ENCODE peak calls at places on chromosome 13, in five cellular contexts. X is H9, H is AG04449, E is HFF-Myc, F is fibroblast of lung. O is an unnamed sample.

GRCh38 chr13:27810461-27810860 is 18.2 kb downstream of the GSX1 start:
- DNase-seq in E (no peak), X (no peak), F (no peak), H (no peak), O (no peak)

GRCh38 chr13:71867101-71867814 is at the start of gene DACH1:
- DNase-seq in H (no peak), E (peak), F (peak), X (peak), O (no peak)

GRCh38 chr13:43720780-43721397 is 65.9 kb downstream of the ENOX1 start:
- DNase-seq in H (no peak), X (no peak), F (peak), E (no peak), O (no peak)

GRCh38 chr13:59906413-59907027 is 257.2 kb downstream of the DIAPH3 start:
- DNase-seq in H (no peak), F (peak), X (no peak), E (peak), O (peak)

GRCh38 chr13:111494641-111495040 is 174.2 kb downstream of the TEX29 start:
- DNase-seq in H (no peak), X (no peak), F (no peak), E (no peak), O (no peak)

GRCh38 chr13:76016799-76017198 is 380.7 kb downstream of the LMO7 start:
- DNase-seq in F (peak), H (no peak), E (peak), X (peak), O (no peak)

GRCh38 chr13:81142306-81142999 is 801.5 kb upstream of the SPRY2 start:
- DNase-seq in H (no peak), X (no peak), F (no peak), E (no peak), O (no peak)

GRCh38 chr13:30341815-30342570 is 34.6 kb upstream of the KATNAL1 start:
- DNase-seq in H (peak), X (no peak), F (peak), E (peak), O (no peak)

GRCh38 chr13:109180905-109181425 is 551.6 kb downstream of the MYO16 start:
- DNase-seq in E (peak), F (peak), X (no peak), H (peak), O (no peak)

GRCh38 chr13:75691183-75691582 is 55.1 kb downstream of the LMO7 start:
- DNase-seq in X (no peak), E (no peak), F (no peak), H (no peak), O (peak)

GRCh38 chr13:98650376-98651107 is 73.6 kb upstream of the STK24 start:
- DNase-seq in E (no peak), F (no peak), X (no peak), H (no peak), O (no peak)

GRCh38 chr13:92823059-92823458 is 403.5 kb upstream of the GPC6 start:
- DNase-seq in X (no peak), H (no peak), E (no peak), F (no peak), O (no peak)

GRCh38 chr13:100987993-100988392 is 313.4 kb upstream of the TMTC4 start:
- DNase-seq in E (no peak), X (peak), H (peak), F (no peak), O (no peak)

GRCh38 chr13:75612354-75612753 is 23.8 kb upstream of the LMO7 start:
- DNase-seq in E (no peak), H (no peak), F (peak), X (no peak), O (no peak)

GRCh38 chr13:109945206-109945960 is 159.0 kb upstream of the IRS2 start:
- DNase-seq in E (peak), X (no peak), F (peak), H (peak), O (peak)

GRCh38 chr13:112059457-112060317 is 7.3 kb upstream of the SOX1 start:
- DNase-seq in E (no peak), H (no peak), F (no peak), X (no peak), O (no peak)

GRCh38 chr13:101305981-101306411 is 110.3 kb downstream of the NALCN start:
- DNase-seq in H (no peak), E (no peak), F (no peak), X (no peak), O (no peak)

GRCh38 chr13:106163426-106163825 is 372.0 kb downstream of the EFNB2 start:
- DNase-seq in E (no peak), X (no peak), H (no peak), F (no peak), O (no peak)

GRCh38 chr13:76711515-76712182 is 174.6 kb downstream of the KCTD12 start:
- DNase-seq in F (peak), H (peak), E (peak), X (no peak), O (peak)

GRCh38 chr13:33740134-33740538 is 77.8 kb upstream of the RFC3 start:
- DNase-seq in H (no peak), F (peak), E (no peak), X (no peak), O (no peak)

GRCh38 chr13:29924482-29924884 is 74.1 kb upstream of the UBL3 start:
- DNase-seq in F (peak), X (no peak), E (no peak), H (no peak), O (peak)

GRCh38 chr13:30108913-30109237 is 198.5 kb downstream of the KATNAL1 start:
- DNase-seq in E (no peak), H (no peak), X (no peak), F (no peak), O (no peak)

GRCh38 chr13:89925107-89925506 is 1422.4 kb upstream of the MIR17HG start:
- DNase-seq in E (no peak), H (no peak), F (peak), X (no peak), O (no peak)

GRCh38 chr13:114035583-114036501 is 62.0 kb upstream of the C13orf46 start:
- DNase-seq in E (no peak), H (no peak), X (no peak), F (peak), O (no peak)
- TF ChIP-seq CTCF in E (no peak), H (no peak), X (no peak), F (no peak), O (no peak)

DNA sequence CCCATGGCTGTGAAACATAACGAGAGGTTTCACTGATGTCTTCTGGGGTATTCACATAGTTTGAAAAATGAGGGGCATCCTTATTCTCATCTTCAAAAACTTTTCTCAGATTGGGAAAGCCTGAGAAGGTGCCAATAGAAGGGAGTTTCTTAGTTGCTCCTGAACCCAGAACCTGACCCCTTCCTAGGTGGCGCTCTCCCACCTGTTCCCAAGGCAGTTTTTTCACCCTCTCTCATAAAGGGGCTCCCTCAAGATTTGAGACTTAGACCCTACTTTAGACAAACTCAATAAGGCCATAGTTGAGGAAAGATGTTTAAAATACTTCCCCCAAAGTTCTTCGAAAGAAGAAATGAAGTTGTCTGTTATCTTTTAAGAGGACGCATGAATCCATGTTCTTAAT is 142.2 kb downstream of the FGF9 start:
- DNase-seq in X (no peak), H (no peak), F (no peak), E (no peak), O (no peak)
- TF ChIP-seq CTCF in X (peak), H (no peak), F (no peak), E (no peak), O (no peak)

DNA sequence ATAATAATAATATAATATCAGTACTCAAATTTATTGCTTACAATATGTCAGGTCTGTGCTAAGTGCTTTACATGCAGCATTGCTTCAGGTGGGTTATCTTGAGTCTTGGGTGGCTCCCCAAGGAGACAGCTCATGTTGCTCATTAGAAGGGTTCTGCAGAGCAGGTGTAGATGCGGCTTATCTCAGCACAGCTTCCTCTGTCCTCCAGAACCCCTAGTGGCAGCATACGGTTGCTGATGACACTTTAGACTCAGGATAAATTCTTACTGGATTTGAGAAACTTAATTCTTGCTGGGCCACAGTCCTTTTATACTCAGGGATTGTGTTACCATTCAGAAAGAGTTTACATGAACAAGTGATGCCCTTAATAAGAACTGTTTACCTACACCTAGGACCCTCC is 8.9 kb downstream of the COG3 start:
- DNase-seq in H (no peak), E (no peak), F (no peak), X (peak), O (peak)
- TF ChIP-seq CTCF in H (no peak), E (no peak), F (no peak), X (peak), O (no peak)

GRCh38 chr13:24626449-24626848 is 53.8 kb upstream of the ATP12A start:
- DNase-seq in X (no peak), F (no peak), H (no peak), E (no peak), O (no peak)

GRCh38 chr13:24627864-24628418 is 52.3 kb upstream of the ATP12A start:
- DNase-seq in F (no peak), X (no peak), E (no peak), H (no peak), O (no peak)

GRCh38 chr13:24625870-24626419 is 54.3 kb upstream of the ATP12A start:
- DNase-seq in E (no peak), F (no peak), H (no peak), X (no peak), O (no peak)

GRCh38 chr13:24625324-24625723 is 54.9 kb upstream of the ATP12A start:
- DNase-seq in F (no peak), E (no peak), X (no peak), H (no peak), O (no peak)

GRCh38 chr13:24627090-24627714 is 53.0 kb upstream of the ATP12A start:
- DNase-seq in F (no peak), E (no peak), X (peak), H (no peak), O (peak)
- TF ChIP-seq CTCF in F (peak), E (peak), X (peak), H (peak), O (peak)

GRCh38 chr13:108176685-108177274 is 38.6 kb downstream of the LIG4 start:
- DNase-seq in F (peak), E (no peak), X (no peak), H (no peak), O (peak)
- TF ChIP-seq CTCF in F (peak), E (peak), X (peak), H (no peak), O (no peak)

DNA sequence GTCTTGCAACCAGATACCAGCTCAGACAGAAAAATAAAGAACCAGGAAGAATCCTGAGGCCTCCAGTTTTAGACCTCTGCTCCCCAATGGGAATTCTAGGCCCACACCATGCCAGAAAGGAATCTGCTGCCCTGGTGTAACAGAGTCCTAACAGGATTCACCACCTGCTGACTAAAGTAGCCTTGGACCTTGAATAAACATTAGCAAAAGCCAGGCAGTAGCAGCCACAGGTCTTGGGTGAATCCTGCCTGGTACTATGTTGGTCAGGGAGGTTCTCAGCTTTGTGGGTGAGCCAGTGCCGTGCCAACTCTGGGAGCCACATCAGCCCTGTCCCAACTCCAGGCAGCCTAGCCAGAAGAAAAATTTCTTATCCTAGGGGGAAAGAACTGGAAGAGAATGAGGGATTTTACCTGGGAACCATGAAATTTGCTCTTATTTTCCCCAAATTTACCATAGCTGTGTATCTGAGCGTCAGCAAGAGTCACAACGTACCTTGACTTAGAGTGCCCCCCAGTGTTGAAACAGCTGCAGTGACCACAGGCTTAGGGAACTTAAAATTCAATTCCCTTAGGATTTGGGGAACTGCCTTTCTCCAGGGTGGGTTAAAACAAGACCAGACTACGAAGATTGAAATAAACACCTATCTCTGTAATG is 1895.6 kb upstream of the PRR20A start:
- DNase-seq in E (no peak), X (peak), H (no peak), F (peak), O (no peak)
- TF ChIP-seq CTCF in E (no peak), X (peak), H (no peak), F (no peak), O (no peak)

GRCh38 chr13:26718146-26718545 is 42.4 kb downstream of the GPR12 start:
- DNase-seq in H (no peak), X (no peak), E (no peak), F (no peak), O (no peak)

GRCh38 chr13:26721251-26721939 is 39.2 kb downstream of the GPR12 start:
- DNase-seq in H (no peak), E (no peak), F (no peak), X (no peak), O (peak)

GRCh38 chr13:26718872-26719271 is 41.7 kb downstream of the GPR12 start:
- DNase-seq in X (no peak), E (no peak), H (no peak), F (no peak), O (no peak)

GRCh38 chr13:26716984-26717383 is 43.6 kb downstream of the GPR12 start:
- DNase-seq in F (no peak), E (no peak), H (no peak), X (no peak), O (no peak)

DNA sequence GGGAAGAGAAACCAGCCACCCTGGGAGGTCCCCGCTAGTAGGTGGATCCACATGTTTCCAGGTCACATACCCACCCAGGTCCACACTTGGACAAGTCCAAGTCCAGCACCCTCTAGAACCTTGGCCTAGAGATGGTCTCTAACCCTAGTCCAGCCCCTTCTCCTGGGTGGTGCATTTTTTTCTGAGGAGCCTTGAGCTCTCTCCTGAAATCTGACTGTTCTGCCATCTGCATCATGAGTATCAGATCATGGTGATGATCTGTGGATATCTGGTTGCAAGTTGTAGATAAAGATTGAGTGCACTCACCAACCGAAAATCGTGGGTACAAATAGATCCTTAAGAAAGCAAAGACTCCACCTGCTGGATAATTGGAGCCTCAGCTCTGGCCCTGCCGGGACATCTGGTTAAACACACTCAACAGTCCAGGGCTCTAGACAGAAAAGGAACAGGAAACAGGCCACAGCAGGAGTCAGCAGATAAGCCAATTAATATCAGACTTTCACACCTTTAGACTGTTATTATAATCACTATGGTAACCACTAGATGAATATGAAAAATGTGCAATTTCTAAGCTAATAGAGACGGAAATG is 41.1 kb downstream of the GPR12 start:
- DNase-seq in E (peak), X (no peak), F (no peak), H (no peak), O (no peak)
- TF ChIP-seq CTCF in E (peak), X (peak), F (peak), H (no peak), O (no peak)

GRCh38 chr13:94112731-94113130 is 366.8 kb downstream of the DCT start:
- DNase-seq in E (no peak), H (no peak), F (no peak), X (no peak), O (no peak)
- TF ChIP-seq CTCF in E (peak), H (no peak), F (peak), X (no peak), O (no peak)

GRCh38 chr13:73421310-73421912 is 362.6 kb downstream of the KLF5 start:
- DNase-seq in H (no peak), X (no peak), F (no peak), E (no peak), O (no peak)

GRCh38 chr13:73422973-73423372 is 364.2 kb downstream of the KLF5 start:
- DNase-seq in E (no peak), X (no peak), F (no peak), H (no peak), O (no peak)

GRCh38 chr13:73416093-73416492 is 357.3 kb downstream of the KLF5 start:
- DNase-seq in H (peak), X (no peak), F (no peak), E (no peak), O (no peak)

GRCh38 chr13:73412933-73413332 is 354.1 kb downstream of the KLF5 start:
- DNase-seq in E (no peak), X (no peak), F (no peak), H (no peak), O (no peak)

DNA sequence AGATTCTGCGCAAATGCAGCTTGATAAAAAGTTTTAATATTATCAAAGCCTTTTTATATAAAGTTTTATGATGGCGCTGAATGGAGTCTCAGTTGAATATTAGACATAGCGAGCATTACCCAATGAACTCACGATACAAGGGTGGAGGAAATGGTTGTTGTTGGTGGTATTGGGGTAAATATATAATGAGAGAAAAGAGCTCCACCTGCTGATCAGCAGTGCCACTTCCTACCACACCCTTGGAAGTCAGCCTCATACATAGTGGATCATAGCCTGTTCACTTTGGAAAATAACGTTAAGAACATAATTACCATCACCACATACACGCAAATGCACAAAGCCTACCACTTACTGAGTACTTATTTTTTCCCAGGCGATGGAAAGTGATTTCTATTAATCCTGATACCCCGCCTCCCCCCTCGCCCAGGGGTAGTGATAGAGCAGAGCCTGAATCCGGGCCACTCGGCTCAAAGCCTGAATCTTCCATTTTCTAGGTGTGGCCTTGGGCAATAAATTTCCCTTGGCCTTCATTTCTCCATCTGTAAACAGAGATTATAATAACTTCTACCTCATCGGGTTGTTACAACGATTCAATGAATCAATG is 358.3 kb downstream of the KLF5 start:
- DNase-seq in X (no peak), E (no peak), F (no peak), H (no peak), O (peak)
- TF ChIP-seq CTCF in X (peak), E (peak), F (no peak), H (peak), O (peak)

GRCh38 chr13:32150239-32150638 is 118.7 kb downstream of the FRY start:
- DNase-seq in X (no peak), H (no peak), F (peak), E (no peak), O (no peak)

GRCh38 chr13:32150794-32151193 is 119.2 kb downstream of the FRY start:
- DNase-seq in X (no peak), F (peak), H (no peak), E (no peak), O (no peak)

GRCh38 chr13:32142956-32143375 is 111.4 kb downstream of the FRY start:
- DNase-seq in E (peak), F (peak), H (no peak), X (peak), O (no peak)

GRCh38 chr13:32147976-32148375 is 116.4 kb downstream of the FRY start:
- DNase-seq in F (no peak), H (no peak), X (no peak), E (no peak), O (no peak)

DNA sequence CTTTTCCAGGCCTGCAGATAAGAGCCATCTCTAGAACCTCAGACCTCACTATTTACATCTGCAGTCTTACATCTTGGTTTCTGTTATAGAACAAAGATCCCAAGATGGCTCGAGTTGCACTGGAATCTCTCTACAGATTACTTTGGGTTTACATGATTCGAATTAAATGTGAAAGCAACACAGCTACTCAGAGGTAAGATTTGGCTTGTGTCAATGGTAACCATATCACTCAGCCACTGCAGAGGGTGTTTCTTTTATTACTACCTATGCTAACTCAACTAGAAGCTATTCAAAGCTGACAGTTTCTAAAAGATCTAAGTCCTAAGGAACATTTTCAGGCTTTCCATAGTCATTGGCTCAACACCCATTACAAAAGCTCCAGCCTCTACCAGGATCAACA is 115.6 kb downstream of the FRY start:
- DNase-seq in H (no peak), E (no peak), F (no peak), X (no peak), O (no peak)
- TF ChIP-seq CTCF in H (no peak), E (no peak), F (no peak), X (no peak), O (no peak)